ENCODE peak calls at places on chromosomes 1 and 21, in four cellular contexts. E is fibroblast of lung, A is ovary, H is psoas muscle. F is an unnamed sample. For H3K4me1, the result is how much of the 10 kb centered on the place peaks cover.

GRCh38 chr1:25695066-25695990 is 78.7 kb downstream of the MAN1C1 start:
- DNase-seq in E (peak), A (peak), H (peak), F (peak)

GRCh38 chr1:234893725-234894630 is 234.7 kb downstream of the TOMM20 start:
- DNase-seq in E (peak), A (no peak), H (no peak), F (no peak)

GRCh38 chr1:115977481-115978258 is 1.4 kb downstream of the SLC22A15 start:
- DNase-seq in E (peak), A (no peak), H (no peak), F (no peak)

GRCh38 chr1:230084408-230085177 is 17.6 kb downstream of the GALNT2 start:
- DNase-seq in E (peak), A (peak), H (peak), F (peak)

GRCh38 chr1:190144650-190145049 is 333.0 kb downstream of the BRINP3 start:
- DNase-seq in E (no peak), A (no peak), H (no peak), F (no peak)

GRCh38 chr1:3541930-3542329 is 69.4 kb downstream of the MEGF6 start:
- DNase-seq in E (no peak), A (no peak), H (no peak), F (peak)

GRCh38 chr1:109765896-109766615 is 2.3 kb upstream of the EPS8L3 start:
- DNase-seq in E (no peak), A (peak), H (no peak), F (no peak)

GRCh38 chr1:8430476-8430875 is 112.6 kb downstream of the SLC45A1 start:
- DNase-seq in E (no peak), A (no peak), H (no peak), F (no peak)

GRCh38 chr1:116826818-116827606 is 72.8 kb downstream of the CD2 start:
- DNase-seq in E (no peak), A (no peak), H (no peak), F (no peak)

GRCh38 chr1:14255231-14255630 is 343.3 kb upstream of the KAZN start:
- DNase-seq in E (no peak), A (no peak), H (no peak), F (no peak)

GRCh38 chr1:108107658-108108057 is 92.5 kb downstream of the SLC25A24 start:
- DNase-seq in E (no peak), A (no peak), H (no peak), F (no peak)

GRCh38 chr1:213980906-213981305 is 6.9 kb upstream of the PROX1 start:
- DNase-seq in E (no peak), A (no peak), H (no peak), F (no peak)

GRCh38 chr1:204852854-204853253 is 17.8 kb upstream of the NFASC start:
- DNase-seq in E (no peak), A (no peak), H (no peak), F (no peak)

GRCh38 chr1:77322061-77322900 is 40.5 kb downstream of the AK5 start:
- DNase-seq in E (peak), A (no peak), H (no peak), F (no peak)

GRCh38 chr21:14376854-14377253 is 6.1 kb downstream of the HSPA13 start:
- DNase-seq in E (no peak), A (no peak), H (no peak), F (no peak)

GRCh38 chr1:232622981-232623380 is 7.0 kb downstream of the SIPA1L2 start:
- DNase-seq in E (no peak), A (no peak), H (no peak), F (no peak)

GRCh38 chr1:86704972-86705632 is 726 bp downstream of the SH3GLB1 start:
- DNase-seq in E (peak), A (peak), H (peak), F (peak)

GRCh38 chr1:225881081-225882007 is 836 bp downstream of the TMEM63A start:
- DNase-seq in E (peak), A (peak), H (peak), F (no peak)

GRCh38 chr1:20349561-20349960 is 58.9 kb downstream of the VWA5B1 start:
- DNase-seq in E (no peak), A (no peak), H (no peak), F (no peak)

GRCh38 chr1:9659328-9659727 is 7.8 kb downstream of the PIK3CD start:
- DNase-seq in E (peak), A (no peak), H (no peak), F (no peak)

GRCh38 chr1:72557446-72558049 is 275.2 kb upstream of the NEGR1 start:
- DNase-seq in E (peak), A (no peak), H (no peak), F (no peak)

GRCh38 chr1:205535096-205535495 is 30.6 kb downstream of the CDK18 start:
- DNase-seq in E (no peak), A (no peak), H (peak), F (no peak)

GRCh38 chr1:27603962-27604578 is at the start of gene AHDC1:
- DNase-seq in E (peak), A (peak), H (peak), F (peak)
- TF ChIP-seq CTCF in E (no peak), A (peak), H (no peak), F (peak)

DNA sequence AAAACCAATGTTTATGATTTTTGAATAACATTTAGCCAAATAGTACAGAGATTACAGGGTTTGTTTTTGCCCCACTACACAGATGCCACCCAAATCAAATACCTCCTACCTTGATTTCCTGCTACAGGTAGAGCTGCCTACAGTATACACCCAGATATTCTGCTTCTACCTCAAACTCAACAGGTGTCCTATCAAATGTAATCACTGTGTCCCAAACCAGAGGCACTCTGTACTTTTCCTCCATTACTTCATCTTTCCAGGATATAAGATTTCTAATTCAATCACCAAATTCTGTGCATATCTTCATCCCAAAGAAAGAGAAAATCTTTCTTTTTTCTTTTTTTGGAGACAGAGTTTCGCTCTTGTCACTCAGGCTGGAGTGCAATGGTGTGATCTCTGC is 9.6 kb downstream of the PUM1 start:
- DNase-seq in E (no peak), A (no peak), H (no peak), F (no peak)
- H3K4me1 ChIP-seq in E (under half), A (under half), H (under half), F (under half)

DNA sequence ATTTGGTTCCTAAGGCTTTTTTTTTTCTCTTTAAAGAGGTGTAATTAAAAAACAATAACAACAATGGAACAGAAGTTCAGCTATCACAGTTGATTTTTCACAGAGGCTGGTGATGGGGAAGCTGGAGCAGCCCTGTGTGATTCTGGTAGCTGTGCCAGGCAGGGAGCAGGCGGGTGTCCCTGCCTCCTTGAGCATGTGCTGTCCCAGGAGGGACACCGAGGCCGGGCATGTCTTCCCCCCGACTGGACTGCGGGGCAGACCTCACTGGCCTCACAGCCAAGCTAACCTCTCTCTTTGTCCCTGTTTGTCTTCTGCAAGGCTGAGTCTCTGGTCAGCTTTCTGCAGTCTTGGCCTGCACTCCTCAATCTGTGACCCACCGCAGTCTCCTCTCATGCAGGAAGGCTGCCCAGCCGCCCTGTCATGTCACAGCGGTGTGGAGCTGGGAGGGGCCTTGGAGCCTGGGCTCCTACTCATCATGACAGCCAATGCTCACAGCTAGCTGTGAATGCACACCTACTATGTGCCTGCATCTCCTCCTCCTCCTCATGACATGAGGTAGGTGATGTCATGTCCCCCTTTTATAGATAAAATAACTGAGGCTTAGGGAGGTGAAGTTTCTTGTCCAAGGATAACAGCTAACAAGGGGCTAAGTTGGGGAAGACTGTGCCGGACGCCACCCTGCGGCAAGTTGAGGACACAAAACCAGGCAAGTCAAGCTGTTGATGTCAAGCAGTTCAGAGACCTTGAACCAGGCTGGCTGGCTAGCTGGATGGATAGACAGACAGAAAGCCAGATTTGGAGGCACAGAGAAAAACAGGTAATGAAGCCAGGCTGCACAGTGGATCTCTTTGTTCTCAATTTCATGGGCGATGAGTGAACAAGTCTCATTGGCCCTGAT is 10.2 kb upstream of the ACTL8 start:
- DNase-seq in E (no peak), A (no peak), H (no peak), F (no peak)
- TF ChIP-seq CTCF in E (no peak), A (no peak), H (peak), F (no peak)

DNA sequence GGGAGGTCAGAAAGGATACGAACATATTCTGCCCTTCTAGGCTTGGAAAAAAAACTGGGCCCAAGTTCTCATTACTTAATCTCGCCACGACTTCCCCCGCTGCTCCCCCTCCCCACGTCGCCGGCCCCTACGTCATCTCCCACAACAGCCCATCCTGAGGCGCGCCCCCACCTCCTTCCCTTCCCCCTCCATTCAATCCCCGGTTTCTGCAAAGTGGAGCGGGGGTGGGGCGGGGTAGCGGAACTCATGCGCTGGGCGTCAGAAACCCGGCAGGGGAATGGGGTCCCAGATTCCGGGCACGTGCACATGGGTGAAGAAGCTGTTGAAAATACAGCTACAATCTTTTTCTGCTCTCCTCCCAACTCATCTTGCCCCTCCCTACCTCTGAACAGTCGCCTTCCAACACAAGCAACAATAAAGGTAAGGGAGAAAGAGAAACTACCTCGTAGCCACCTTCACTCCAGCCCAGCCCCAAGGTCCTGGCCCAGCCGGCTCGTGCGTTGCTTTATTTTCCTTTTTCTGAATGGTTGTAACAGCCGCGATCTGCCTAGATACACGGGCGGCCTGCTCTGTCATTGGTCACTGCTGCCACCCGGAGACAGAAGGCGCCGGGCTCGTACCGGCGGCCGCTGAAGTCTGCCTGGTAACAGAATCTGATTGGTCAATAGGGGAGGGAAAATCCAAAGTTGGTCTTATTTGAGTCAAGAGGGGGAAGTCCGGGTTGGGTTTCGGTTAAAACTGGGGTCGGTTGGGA is at the start of gene RFX5:
- DNase-seq in E (peak), A (peak), H (peak), F (peak)
- H3K4me1 ChIP-seq in E (under half), A (under half), H (under half), F (under half)

DNA sequence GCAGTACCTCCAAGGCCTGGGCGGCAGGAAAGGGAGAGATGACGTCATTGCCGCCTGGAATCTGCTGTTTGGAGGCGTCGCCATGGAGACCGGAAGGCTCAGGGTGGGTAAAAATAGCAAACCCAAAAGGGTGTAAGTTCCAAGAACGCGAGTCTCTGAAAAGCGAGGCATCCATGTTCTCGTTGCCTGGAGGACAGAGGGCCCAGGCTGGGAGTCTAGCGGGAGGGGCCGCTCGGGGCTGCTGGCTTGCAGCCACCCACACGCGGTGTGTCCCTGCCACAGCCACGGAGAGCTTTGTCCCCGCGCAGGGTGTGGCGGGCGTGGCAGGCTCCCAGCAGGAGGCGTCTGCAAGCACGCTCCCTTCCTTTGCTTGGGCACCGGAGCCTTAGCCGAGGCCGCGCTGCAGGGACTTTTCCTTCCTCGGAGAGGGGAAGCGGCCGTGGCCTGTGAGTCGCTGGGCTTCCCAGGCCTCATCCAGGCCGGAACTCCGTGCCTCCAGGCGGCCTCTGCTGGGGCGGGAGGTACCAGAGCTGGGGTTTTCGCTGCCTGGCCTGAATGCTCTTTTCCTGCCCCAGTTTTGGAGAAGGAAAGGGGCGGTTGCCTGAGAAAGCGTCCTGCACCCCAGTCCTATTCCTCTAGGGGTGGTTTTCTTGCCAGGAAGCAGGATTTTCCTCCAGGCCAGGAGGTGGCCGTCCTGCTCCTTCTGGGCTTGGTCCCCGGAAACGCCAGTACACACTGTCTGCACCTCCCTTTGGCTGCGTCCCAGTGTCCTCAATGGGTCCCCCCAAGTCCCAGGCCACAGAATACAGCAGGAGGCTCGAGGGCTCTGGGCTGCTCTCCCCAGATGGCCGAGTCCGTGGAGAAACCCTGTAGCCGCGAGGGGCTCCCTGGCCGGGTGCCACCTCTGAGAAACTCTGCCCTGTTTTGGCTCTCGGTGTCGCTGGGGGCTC is 15.3 kb upstream of the SKI start:
- DNase-seq in E (peak), A (peak), H (peak), F (peak)
- TF ChIP-seq CTCF in E (peak), A (peak), H (no peak), F (peak)